ENCODE peak calls at places on chromosomes 11 and 22, in five cellular contexts. X, D, F, E and J are unnamed samples.

GRCh38 chr22:22942511-22943329 is 55.1 kb downstream of the IGLL5 start:
- DNase-seq in X (peak; percentile 44), F (peak; percentile 63), D (peak; percentile 63), E (peak; percentile 52), J (peak; percentile 11)

GRCh38 chr11:129321076-129321475 is 54.6 kb upstream of the BARX2 start:
- DNase-seq in E (no peak), D (no peak), F (no peak), X (no peak), J (no peak)

GRCh38 chr11:118618115-118618990 is 10.9 kb downstream of the PHLDB1 start:
- DNase-seq in X (no peak), D (no peak), E (no peak), F (no peak), J (no peak)

GRCh38 chr11:47524200-47524874 is 28.6 kb downstream of the CELF1 start:
- DNase-seq in X (no peak), D (peak; percentile 45), F (no peak), E (no peak), J (no peak)

GRCh38 chr22:46395145-46395544 is 59.6 kb downstream of the TRMU start:
- DNase-seq in D (no peak), F (no peak), X (no peak), E (no peak), J (no peak)

GRCh38 chr11:114156131-114156581 is 96.6 kb downstream of the ZBTB16 start:
- DNase-seq in F (no peak), X (no peak), E (no peak), D (no peak), J (no peak)

GRCh38 chr11:93686812-93687211 is 25.3 kb downstream of the CEP295 start:
- DNase-seq in D (no peak), X (no peak), E (no peak), F (no peak), J (no peak)

GRCh38 chr11:69918938-69919650 is 99.9 kb upstream of the FGF3 start:
- DNase-seq in E (peak; percentile 14), D (peak; percentile 51), F (peak; percentile 88), X (peak; percentile 14), J (peak; percentile 43)